ENCODE peak calls at places on chromosomes 5 and 9, in six cellular contexts. One of them, this sample, is unnamed.

GRCh38 chr5:87526131-87526530 is 113.4 kb upstream of the CCNH start:
- DNase-seq in lung microvascular endothelial cell: no peak
- DNase-seq in nephron progenitor cell: no peak
- DNase-seq in pancreas: no peak
- DNase-seq in iPS-NIHi11: no peak
- DNase-seq in GM12891: no peak
- DNase-seq in this sample: no peak

GRCh38 chr5:79416499-79416898 is 97.4 kb downstream of the HOMER1 start:
- DNase-seq in GM12891: peak
- DNase-seq in lung microvascular endothelial cell: no peak
- DNase-seq in nephron progenitor cell: no peak
- DNase-seq in iPS-NIHi11: no peak
- DNase-seq in pancreas: no peak
- DNase-seq in this sample: no peak

GRCh38 chr5:131756942-131757341 is 39.9 kb downstream of the FNIP1 start:
- DNase-seq in lung microvascular endothelial cell: no peak
- DNase-seq in iPS-NIHi11: no peak
- DNase-seq in GM12891: no peak
- DNase-seq in nephron progenitor cell: no peak
- DNase-seq in pancreas: no peak
- DNase-seq in this sample: no peak

GRCh38 chr5:54541823-54542783 is 24.5 kb downstream of the SNX18 start:
- DNase-seq in GM12891: no peak
- DNase-seq in lung microvascular endothelial cell: no peak
- DNase-seq in iPS-NIHi11: no peak
- DNase-seq in nephron progenitor cell: no peak
- DNase-seq in pancreas: peak
- DNase-seq in this sample: no peak

GRCh38 chr9:121645003-121645402 is 6.4 kb upstream of the DAB2IP start:
- DNase-seq in GM12891: no peak
- DNase-seq in lung microvascular endothelial cell: no peak
- DNase-seq in nephron progenitor cell: no peak
- DNase-seq in pancreas: peak
- DNase-seq in iPS-NIHi11: no peak
- DNase-seq in this sample: peak

GRCh38 chr5:142539154-142539740 is 146.6 kb downstream of the FGF1 start:
- DNase-seq in GM12891: no peak
- DNase-seq in lung microvascular endothelial cell: no peak
- DNase-seq in nephron progenitor cell: no peak
- DNase-seq in iPS-NIHi11: no peak
- DNase-seq in pancreas: no peak
- DNase-seq in this sample: no peak

GRCh38 chr9:74935008-74935407 is 17.7 kb downstream of the C9orf40 start:
- DNase-seq in iPS-NIHi11: no peak
- DNase-seq in lung microvascular endothelial cell: no peak
- DNase-seq in pancreas: no peak
- DNase-seq in GM12891: no peak
- DNase-seq in nephron progenitor cell: no peak
- DNase-seq in this sample: no peak

GRCh38 chr9:22452415-22453010 is 5.9 kb downstream of the DMRTA1 start:
- DNase-seq in iPS-NIHi11: no peak
- DNase-seq in nephron progenitor cell: peak
- DNase-seq in pancreas: no peak
- DNase-seq in lung microvascular endothelial cell: peak
- DNase-seq in GM12891: no peak
- DNase-seq in this sample: peak

GRCh38 chr5:51398875-51399635 is 15.8 kb downstream of the ISL1 start:
- DNase-seq in lung microvascular endothelial cell: no peak
- DNase-seq in nephron progenitor cell: peak
- DNase-seq in iPS-NIHi11: peak
- DNase-seq in GM12891: no peak
- DNase-seq in pancreas: no peak
- DNase-seq in this sample: peak

GRCh38 chr9:128108784-128109709 is 18.5 kb downstream of the PTGES2 start:
- DNase-seq in iPS-NIHi11: no peak
- DNase-seq in lung microvascular endothelial cell: no peak
- DNase-seq in GM12891: no peak
- DNase-seq in pancreas: peak
- DNase-seq in nephron progenitor cell: no peak
- DNase-seq in this sample: no peak

GRCh38 chr9:113219972-113220371 is 1.1 kb downstream of the FKBP15 start:
- DNase-seq in lung microvascular endothelial cell: peak
- DNase-seq in GM12891: no peak
- DNase-seq in nephron progenitor cell: no peak
- DNase-seq in pancreas: no peak
- DNase-seq in iPS-NIHi11: no peak
- DNase-seq in this sample: no peak

GRCh38 chr9:123637940-123638634 is 282.1 kb downstream of the CRB2 start:
- DNase-seq in lung microvascular endothelial cell: no peak
- DNase-seq in nephron progenitor cell: no peak
- DNase-seq in GM12891: no peak
- DNase-seq in pancreas: no peak
- DNase-seq in iPS-NIHi11: no peak
- DNase-seq in this sample: no peak

GRCh38 chr5:28766565-28767158 is 1728.3 kb upstream of the CDH9 start:
- DNase-seq in lung microvascular endothelial cell: peak
- DNase-seq in pancreas: no peak
- DNase-seq in nephron progenitor cell: peak
- DNase-seq in GM12891: no peak
- DNase-seq in iPS-NIHi11: peak
- DNase-seq in this sample: peak

GRCh38 chr5:39755986-39756385 is 331.2 kb upstream of the DAB2 start:
- DNase-seq in nephron progenitor cell: no peak
- DNase-seq in GM12891: no peak
- DNase-seq in lung microvascular endothelial cell: peak
- DNase-seq in iPS-NIHi11: peak
- DNase-seq in pancreas: no peak
- DNase-seq in this sample: no peak

GRCh38 chr5:44046581-44047327 is 342.5 kb downstream of the FGF10 start:
- DNase-seq in pancreas: no peak
- DNase-seq in lung microvascular endothelial cell: no peak
- DNase-seq in GM12891: no peak
- DNase-seq in iPS-NIHi11: no peak
- DNase-seq in nephron progenitor cell: no peak
- DNase-seq in this sample: no peak

GRCh38 chr9:35110327-35110758 is 5.3 kb downstream of the ATOSB start:
- DNase-seq in GM12891: no peak
- DNase-seq in pancreas: no peak
- DNase-seq in nephron progenitor cell: no peak
- DNase-seq in lung microvascular endothelial cell: peak
- DNase-seq in iPS-NIHi11: no peak
- DNase-seq in this sample: no peak

GRCh38 chr5:180589771-180590542 is 1.3 kb downstream of the SCGB3A1 start:
- DNase-seq in pancreas: no peak
- DNase-seq in nephron progenitor cell: no peak
- DNase-seq in GM12891: peak
- DNase-seq in lung microvascular endothelial cell: no peak
- DNase-seq in iPS-NIHi11: peak
- DNase-seq in this sample: no peak

GRCh38 chr5:150400327-150401075 is 12.2 kb downstream of the CD74 start:
- DNase-seq in iPS-NIHi11: no peak
- DNase-seq in nephron progenitor cell: no peak
- DNase-seq in GM12891: no peak
- DNase-seq in pancreas: no peak
- DNase-seq in lung microvascular endothelial cell: no peak
- DNase-seq in this sample: no peak

This sample was measured in BE2C.